ENCODE peak calls at places on chromosomes 1 and 21, in four cellular contexts. One of them, this sample, is unnamed.

GRCh38 chr1:220879090-220879508 is at the start of gene HLX:
- DNase-seq in skeletal muscle cell: peak
- DNase-seq in GM20000: peak
- DNase-seq in activated naive CD4-positive, alpha-beta T cell: no peak
- DNase-seq in this sample: no peak

GRCh38 chr1:34786521-34787325 is 5.7 kb downstream of the GJB3 start:
- DNase-seq in activated naive CD4-positive, alpha-beta T cell: peak
- DNase-seq in GM20000: peak
- DNase-seq in skeletal muscle cell: peak
- DNase-seq in this sample: peak

GRCh38 chr1:150406483-150406882 is 42.5 kb downstream of the RPRD2 start:
- DNase-seq in activated naive CD4-positive, alpha-beta T cell: no peak
- DNase-seq in GM20000: no peak
- DNase-seq in skeletal muscle cell: no peak
- DNase-seq in this sample: no peak

GRCh38 chr1:2981388-2981787 is 39.9 kb upstream of the ACTRT2 start:
- DNase-seq in skeletal muscle cell: no peak
- DNase-seq in GM20000: no peak
- DNase-seq in activated naive CD4-positive, alpha-beta T cell: no peak
- DNase-seq in this sample: no peak

GRCh38 chr1:233885196-233886028 is 19.1 kb upstream of the SLC35F3 start:
- DNase-seq in skeletal muscle cell: peak
- DNase-seq in GM20000: no peak
- DNase-seq in activated naive CD4-positive, alpha-beta T cell: no peak
- DNase-seq in this sample: no peak

GRCh38 chr1:64686828-64687724 is 57.8 kb upstream of the RAVER2 start:
- DNase-seq in activated naive CD4-positive, alpha-beta T cell: no peak
- DNase-seq in skeletal muscle cell: no peak
- DNase-seq in GM20000: peak
- DNase-seq in this sample: no peak

GRCh38 chr1:46753985-46754384 is 35.1 kb upstream of the EFCAB14 start:
- DNase-seq in skeletal muscle cell: no peak
- DNase-seq in GM20000: no peak
- DNase-seq in activated naive CD4-positive, alpha-beta T cell: no peak
- DNase-seq in this sample: no peak

GRCh38 chr1:67700692-67701410 is 15.8 kb downstream of the GADD45A start:
- DNase-seq in GM20000: peak
- DNase-seq in activated naive CD4-positive, alpha-beta T cell: no peak
- DNase-seq in skeletal muscle cell: no peak
- DNase-seq in this sample: no peak

GRCh38 chr1:32404956-32405355 is 10.7 kb upstream of the BSDC1 start:
- DNase-seq in activated naive CD4-positive, alpha-beta T cell: no peak
- DNase-seq in GM20000: no peak
- DNase-seq in skeletal muscle cell: no peak
- DNase-seq in this sample: no peak

GRCh38 chr21:44677881-44678280 is 4.1 kb downstream of the KRTAP12-1 start:
- DNase-seq in activated naive CD4-positive, alpha-beta T cell: no peak
- DNase-seq in skeletal muscle cell: no peak
- DNase-seq in GM20000: no peak
- DNase-seq in this sample: no peak

GRCh38 chr1:33169290-33170055 is 12.4 kb downstream of the TRIM62 start:
- DNase-seq in GM20000: no peak
- DNase-seq in activated naive CD4-positive, alpha-beta T cell: no peak
- DNase-seq in skeletal muscle cell: no peak
- DNase-seq in this sample: peak

GRCh38 chr1:115671176-115672062 is 29.6 kb downstream of the VANGL1 start:
- DNase-seq in skeletal muscle cell: no peak
- DNase-seq in GM20000: no peak
- DNase-seq in activated naive CD4-positive, alpha-beta T cell: no peak
- DNase-seq in this sample: no peak

GRCh38 chr1:192601145-192602048 is 25.8 kb downstream of the RGS1 start:
- DNase-seq in GM20000: peak
- DNase-seq in activated naive CD4-positive, alpha-beta T cell: no peak
- DNase-seq in skeletal muscle cell: no peak
- DNase-seq in this sample: no peak

GRCh38 chr21:33948096-33948950 is 32.7 kb upstream of the ATP5PO start:
- DNase-seq in skeletal muscle cell: no peak
- DNase-seq in activated naive CD4-positive, alpha-beta T cell: peak
- DNase-seq in GM20000: peak
- DNase-seq in this sample: peak

GRCh38 chr1:84620720-84621313 is 46.6 kb upstream of the CTBS start:
- DNase-seq in skeletal muscle cell: no peak
- DNase-seq in GM20000: peak
- DNase-seq in activated naive CD4-positive, alpha-beta T cell: peak
- DNase-seq in this sample: no peak

GRCh38 chr1:90612033-90612432 is 105.1 kb downstream of the BARHL2 start:
- DNase-seq in skeletal muscle cell: no peak
- DNase-seq in activated naive CD4-positive, alpha-beta T cell: no peak
- DNase-seq in GM20000: no peak
- DNase-seq in this sample: no peak

GRCh38 chr1:68201546-68202238 is 30.6 kb downstream of the WLS start:
- DNase-seq in skeletal muscle cell: no peak
- DNase-seq in GM20000: no peak
- DNase-seq in activated naive CD4-positive, alpha-beta T cell: no peak
- DNase-seq in this sample: no peak

GRCh38 chr1:160346953-160347352 is 3.8 kb downstream of the NCSTN start:
- DNase-seq in skeletal muscle cell: no peak
- DNase-seq in activated naive CD4-positive, alpha-beta T cell: no peak
- DNase-seq in GM20000: peak
- DNase-seq in this sample: no peak

GRCh38 chr1:11955221-11955620 is 20.7 kb downstream of the PLOD1 start:
- DNase-seq in GM20000: no peak
- DNase-seq in activated naive CD4-positive, alpha-beta T cell: no peak
- DNase-seq in skeletal muscle cell: no peak
- DNase-seq in this sample: no peak

GRCh38 chr1:34827341-34827941 is 32.1 kb downstream of the SMIM12 start:
- DNase-seq in GM20000: no peak
- DNase-seq in skeletal muscle cell: no peak
- DNase-seq in activated naive CD4-positive, alpha-beta T cell: no peak
- DNase-seq in this sample: no peak

GRCh38 chr1:193494368-193494767 is 308.0 kb upstream of the B3GALT2 start:
- DNase-seq in activated naive CD4-positive, alpha-beta T cell: no peak
- DNase-seq in GM20000: no peak
- DNase-seq in skeletal muscle cell: no peak
- DNase-seq in this sample: no peak

GRCh38 chr1:236426215-236426614 is 32.1 kb downstream of the EDARADD start:
- DNase-seq in skeletal muscle cell: no peak
- DNase-seq in GM20000: no peak
- DNase-seq in activated naive CD4-positive, alpha-beta T cell: no peak
- DNase-seq in this sample: no peak

GRCh38 chr1:181141431-181141910 is 53.0 kb downstream of the IER5 start:
- DNase-seq in GM20000: no peak
- DNase-seq in activated naive CD4-positive, alpha-beta T cell: no peak
- DNase-seq in skeletal muscle cell: peak
- DNase-seq in this sample: no peak

GRCh38 chr1:232123775-232124659 is 497.4 kb downstream of the DISC1 start:
- DNase-seq in GM20000: no peak
- DNase-seq in activated naive CD4-positive, alpha-beta T cell: no peak
- DNase-seq in skeletal muscle cell: no peak
- DNase-seq in this sample: no peak

GRCh38 chr1:199982606-199983005 is 44.9 kb upstream of the NR5A2 start:
- DNase-seq in GM20000: no peak
- DNase-seq in activated naive CD4-positive, alpha-beta T cell: no peak
- DNase-seq in skeletal muscle cell: no peak
- DNase-seq in this sample: no peak

GRCh38 chr1:33032126-33032869 is 4.4 kb downstream of the AK2 start:
- DNase-seq in skeletal muscle cell: no peak
- DNase-seq in activated naive CD4-positive, alpha-beta T cell: no peak
- DNase-seq in GM20000: no peak
- DNase-seq in this sample: no peak

GRCh38 chr1:15952317-15953258 is 23.3 kb downstream of the ZBTB17 start:
- DNase-seq in activated naive CD4-positive, alpha-beta T cell: no peak
- DNase-seq in GM20000: no peak
- DNase-seq in skeletal muscle cell: peak
- DNase-seq in this sample: no peak

GRCh38 chr1:165281207-165281901 is 75.2 kb downstream of the LMX1A start:
- DNase-seq in skeletal muscle cell: no peak
- DNase-seq in activated naive CD4-positive, alpha-beta T cell: no peak
- DNase-seq in GM20000: no peak
- DNase-seq in this sample: no peak

GRCh38 chr1:65469889-65470340 is 49.4 kb downstream of the LEPR start:
- DNase-seq in activated naive CD4-positive, alpha-beta T cell: no peak
- DNase-seq in GM20000: no peak
- DNase-seq in skeletal muscle cell: peak
- DNase-seq in this sample: no peak

GRCh38 chr1:174800221-174800791 is 199.4 kb upstream of the CACYBP start:
- DNase-seq in GM20000: no peak
- DNase-seq in skeletal muscle cell: no peak
- DNase-seq in activated naive CD4-positive, alpha-beta T cell: no peak
- DNase-seq in this sample: no peak

GRCh38 chr1:28917757-28918118 is 3.4 kb downstream of the EPB41 start:
- DNase-seq in activated naive CD4-positive, alpha-beta T cell: no peak
- DNase-seq in GM20000: no peak
- DNase-seq in skeletal muscle cell: no peak
- DNase-seq in this sample: no peak

GRCh38 chr1:40058453-40059291 is 18.1 kb downstream of the CAP1 start:
- DNase-seq in activated naive CD4-positive, alpha-beta T cell: no peak
- DNase-seq in GM20000: no peak
- DNase-seq in skeletal muscle cell: no peak
- DNase-seq in this sample: no peak

GRCh38 chr1:52402860-52403240 is 1.4 kb downstream of the ORC1 start:
- DNase-seq in GM20000: peak
- DNase-seq in skeletal muscle cell: no peak
- DNase-seq in activated naive CD4-positive, alpha-beta T cell: no peak
- DNase-seq in this sample: no peak

GRCh38 chr1:99548924-99549605 is 96.8 kb upstream of the PALMD start:
- DNase-seq in activated naive CD4-positive, alpha-beta T cell: no peak
- DNase-seq in skeletal muscle cell: peak
- DNase-seq in GM20000: no peak
- DNase-seq in this sample: no peak

This sample was measured in cerebellar nuclear complex.